ENCODE peak calls at places on chromosomes 1 and 21, in six cellular contexts. I is NB4, R is body of pancreas, G is bronchial epithelial cell, B is tibial artery, W is pancreas. N is an unnamed sample.

GRCh38 chr1:27603320-27603961 is 503 bp downstream of the AHDC1 start:
- DNase-seq in G (no peak), I (peak; percentile 58), B (peak; percentile 50), W (no peak), R (peak; percentile 48), N (no peak)

GRCh38 chr1:172359531-172359991 is 60.9 kb upstream of the C1orf105 start:
- DNase-seq in W (no peak), R (peak; percentile 33), B (no peak), G (peak; percentile 51), I (no peak), N (no peak)

GRCh38 chr1:41733021-41733420 is 185.7 kb downstream of the HIVEP3 start:
- DNase-seq in W (no peak), G (no peak), I (no peak), R (no peak), B (no peak), N (no peak)

GRCh38 chr21:33569986-33570385 is 18.5 kb downstream of the DONSON start:
- DNase-seq in W (no peak), R (no peak), B (no peak), G (no peak), I (no peak), N (no peak)

GRCh38 chr1:39450956-39451601 is 40.4 kb upstream of the BMP8A start:
- DNase-seq in G (peak; percentile 37), R (no peak), I (no peak), B (no peak), W (no peak), N (no peak)

GRCh38 chr1:30516505-30516858 is 206.9 kb downstream of the MATN1 start:
- DNase-seq in G (no peak), W (peak; percentile 1), I (no peak), B (peak; percentile 0), R (no peak), N (no peak)

GRCh38 chr1:207830788-207831187 is 78.9 kb downstream of the CD46 start:
- DNase-seq in G (no peak), I (no peak), B (no peak), W (no peak), R (peak; percentile 81), N (no peak)

GRCh38 chr21:39373634-39374033 is 24.7 kb upstream of the HMGN1 start:
- DNase-seq in B (no peak), I (peak; percentile 72), R (no peak), G (peak; percentile 51), W (no peak), N (no peak)

GRCh38 chr1:153470707-153471106 is 10.3 kb upstream of the S100A7 start:
- DNase-seq in W (no peak), I (peak; percentile 83), B (no peak), R (no peak), G (peak; percentile 55), N (no peak)

GRCh38 chr1:167011560-167012191 is 22.6 kb downstream of the MAEL start:
- DNase-seq in G (no peak), R (no peak), W (no peak), B (no peak), I (no peak), N (no peak)

GRCh38 chr21:44375686-44376320 is 22.4 kb downstream of the TRPM2 start:
- DNase-seq in W (no peak), G (no peak), B (no peak), R (no peak), I (no peak), N (peak; percentile 43)

GRCh38 chr1:25068829-25069228 is 138.8 kb upstream of the RUNX3 start:
- DNase-seq in G (no peak), W (no peak), B (no peak), I (no peak), R (no peak), N (peak; percentile 10)

GRCh38 chr1:59061876-59062275 is 235.0 kb upstream of the FGGY start:
- DNase-seq in G (peak; percentile 89), W (no peak), I (peak; percentile 33), B (peak; percentile 88), R (peak; percentile 34), N (no peak)

GRCh38 chr1:200379431-200379755 is 30.4 kb downstream of the ZNF281 start:
- DNase-seq in R (no peak), W (no peak), B (no peak), I (no peak), G (peak; percentile 97), N (no peak)

GRCh38 chr1:33010946-33011731 is 25.5 kb downstream of the AK2 start:
- DNase-seq in R (peak; percentile 89), G (peak; percentile 47), I (no peak), B (peak; percentile 50), W (peak; percentile 68), N (no peak)

GRCh38 chr1:233294991-233295774 is at the start of gene PCNX2:
- DNase-seq in R (peak; percentile 70), B (peak; percentile 33), G (peak; percentile 76), I (peak; percentile 82), W (peak; percentile 64), N (peak; percentile 53)

GRCh38 chr1:54973205-54973921 is 7.1 kb upstream of the TMEM61 start:
- DNase-seq in G (peak; percentile 41), B (peak; percentile 58), W (peak; percentile 31), R (peak; percentile 41), I (no peak), N (no peak)

GRCh38 chr1:195345149-195345548 is 1263.1 kb downstream of the KCNT2 start:
- DNase-seq in I (no peak), B (no peak), G (no peak), R (no peak), W (no peak), N (no peak)
- TF ChIP-seq CTCF in I (no peak), B (no peak), G (no peak), R (no peak), W (no peak), N (no peak)

GRCh38 chr1:19405195-19405760 is 80.1 kb downstream of the CAPZB start:
- DNase-seq in G (no peak), W (no peak), B (no peak), I (no peak), R (no peak), N (no peak)
- TF ChIP-seq CTCF in G (peak; percentile 9), W (no peak), B (peak; percentile 19), I (no peak), R (no peak), N (no peak)

GRCh38 chr1:110393691-110394564 is 3.1 kb upstream of the SLC16A4 start:
- DNase-seq in R (no peak), I (no peak), B (no peak), G (peak; percentile 84), W (no peak), N (no peak)

GRCh38 chr1:110390692-110391232 is at the start of gene SLC16A4:
- DNase-seq in B (peak; percentile 30), I (no peak), W (no peak), G (peak; percentile 75), R (no peak), N (no peak)

GRCh38 chr1:110387048-110387748 is 3.6 kb downstream of the SLC16A4 start:
- DNase-seq in R (no peak), G (no peak), W (no peak), I (no peak), B (no peak), N (no peak)

GRCh38 chr1:110393286-110393685 is 2.5 kb upstream of the SLC16A4 start:
- DNase-seq in G (no peak), B (no peak), W (no peak), R (no peak), I (no peak), N (no peak)

DNA sequence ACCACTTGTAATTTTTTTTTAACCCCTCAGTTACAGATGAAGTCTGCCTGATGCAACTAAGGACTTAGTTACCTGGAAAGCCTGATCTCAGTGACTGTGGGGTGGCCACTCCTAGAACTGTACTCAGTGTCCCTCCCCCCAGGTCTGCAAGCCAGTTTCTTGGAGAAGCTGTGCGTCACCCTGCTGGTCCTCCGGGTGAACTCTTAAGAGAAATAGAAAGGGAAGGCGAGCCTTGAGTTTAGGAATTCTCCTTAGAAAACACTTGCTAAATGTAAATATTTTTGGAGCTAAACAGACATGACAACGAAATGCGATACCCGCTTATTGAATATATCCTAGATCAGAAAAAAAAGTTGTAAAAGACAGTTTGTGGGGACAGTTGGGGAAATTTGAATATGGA is 730 bp downstream of the SLC16A4 start:
- DNase-seq in G (peak; percentile 83), W (no peak), B (peak; percentile 77), I (no peak), R (no peak), N (no peak)
- TF ChIP-seq CTCF in G (no peak), W (no peak), B (no peak), I (no peak), R (no peak), N (no peak)

GRCh38 chr1:151012684-151013471 is 4.6 kb downstream of the PRUNE1 start:
- DNase-seq in W (no peak), R (no peak), G (no peak), B (no peak), I (no peak), N (no peak)

GRCh38 chr1:151010346-151010726 is 2.1 kb downstream of the PRUNE1 start:
- DNase-seq in B (no peak), G (no peak), I (no peak), R (no peak), W (no peak), N (no peak)

GRCh38 chr1:151011154-151011850 is 3.1 kb downstream of the PRUNE1 start:
- DNase-seq in I (peak; percentile 23), B (no peak), W (no peak), G (no peak), R (no peak), N (no peak)

GRCh38 chr1:151009674-151010345 is 1.6 kb downstream of the PRUNE1 start:
- DNase-seq in W (no peak), G (no peak), B (no peak), I (no peak), R (no peak), N (no peak)

DNA sequence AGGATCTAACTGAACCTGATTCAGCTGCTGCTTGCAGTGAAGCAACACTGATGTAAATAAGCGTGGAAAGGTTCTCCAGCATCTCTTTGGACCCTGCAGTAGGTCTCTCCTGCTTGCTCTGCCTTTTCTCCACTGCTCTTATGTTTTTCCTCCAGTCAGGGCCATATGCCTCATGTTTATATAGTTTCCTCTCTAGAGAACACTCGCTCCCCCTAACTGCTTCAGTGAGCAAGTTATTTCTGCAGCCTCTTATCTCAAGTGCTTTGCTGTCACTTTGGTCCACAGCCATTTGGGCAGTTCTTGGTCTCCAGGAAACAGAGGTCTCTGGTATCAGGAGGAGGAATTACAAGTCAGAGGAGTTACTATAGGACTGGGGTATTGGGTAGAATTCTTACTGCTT is 5.3 kb downstream of the PRUNE1 start:
- DNase-seq in G (no peak), I (no peak), W (no peak), B (no peak), R (peak; percentile 61), N (no peak)
- TF ChIP-seq CTCF in G (no peak), I (no peak), W (no peak), B (no peak), R (peak; percentile 17), N (no peak)

DNA sequence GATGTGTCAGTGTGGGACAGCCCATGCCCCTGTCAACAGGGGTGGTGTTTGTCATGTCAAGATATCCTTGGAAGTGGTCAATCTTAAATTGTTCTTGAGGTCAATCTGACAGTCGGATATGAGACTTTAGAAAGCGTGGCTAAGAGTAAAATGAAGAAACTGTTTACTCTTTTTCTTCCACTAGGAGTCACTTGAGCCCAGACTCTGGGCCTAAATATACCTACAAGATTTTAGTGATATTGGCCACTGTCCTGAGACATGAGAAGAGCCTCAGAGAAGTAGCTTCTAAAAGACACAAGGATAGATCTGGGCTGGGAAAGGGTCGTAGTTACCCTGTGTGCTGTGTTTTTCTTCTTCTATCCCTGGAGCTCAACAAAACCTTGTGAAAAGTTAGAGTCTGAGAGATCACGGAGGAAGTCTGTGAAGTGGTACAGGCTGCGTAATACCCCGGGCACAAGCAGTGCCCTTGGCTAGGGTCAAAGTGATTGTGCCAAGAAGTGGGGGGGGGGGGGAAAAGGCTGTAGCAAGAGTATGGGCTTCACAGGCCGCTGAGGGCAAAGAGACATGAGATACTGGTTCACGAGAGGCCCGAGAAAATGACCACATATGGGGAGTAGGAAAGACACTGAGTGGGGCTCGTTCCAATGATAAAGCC is 355.2 kb upstream of the GREM2 start:
- DNase-seq in B (no peak), G (no peak), R (no peak), I (peak; percentile 9), W (no peak), N (no peak)
- TF ChIP-seq CTCF in B (no peak), G (no peak), R (peak; percentile 27), I (no peak), W (no peak), N (no peak)

N was measured in CD14-positive monocyte.